ENCODE peak calls at places on chromosomes 12 and 14, in seven cellular contexts. One of them, this sample, is unnamed.
A peak's percentile ranks its signal among the peaks of the same experiment; 100 is the strongest.

GRCh38 chr12:59929091-59929490 is 333.3 kb downstream of the SLC16A7 start:
- DNase-seq in A549: no peak
- DNase-seq in AG04450: no peak
- DNase-seq in cardiac muscle cell: no peak
- DNase-seq in epithelial cell of esophagus: peak; percentile 97
- DNase-seq in astrocyte of the spinal cord: peak; percentile 13
- DNase-seq in pancreas: no peak
- DNase-seq in this sample: no peak

GRCh38 chr12:93521225-93521854 is 51.1 kb upstream of the SOCS2 start:
- DNase-seq in A549: no peak
- DNase-seq in AG04450: no peak
- DNase-seq in cardiac muscle cell: no peak
- DNase-seq in epithelial cell of esophagus: no peak
- DNase-seq in astrocyte of the spinal cord: no peak
- DNase-seq in pancreas: no peak
- DNase-seq in this sample: no peak

GRCh38 chr12:83954071-83954789 is 958.4 kb downstream of the SLC6A15 start:
- DNase-seq in A549: no peak
- DNase-seq in AG04450: no peak
- DNase-seq in cardiac muscle cell: no peak
- DNase-seq in epithelial cell of esophagus: no peak
- DNase-seq in astrocyte of the spinal cord: no peak
- DNase-seq in pancreas: no peak
- DNase-seq in this sample: no peak

GRCh38 chr12:75661927-75662326 is 150.5 kb upstream of the KRR1 start:
- DNase-seq in A549: no peak
- DNase-seq in AG04450: no peak
- DNase-seq in cardiac muscle cell: no peak
- DNase-seq in epithelial cell of esophagus: no peak
- DNase-seq in astrocyte of the spinal cord: peak; percentile 95
- DNase-seq in pancreas: no peak
- DNase-seq in this sample: no peak

GRCh38 chr12:92827836-92828431 is 101.2 kb downstream of the EEA1 start:
- DNase-seq in A549: peak; percentile 36
- DNase-seq in AG04450: no peak
- DNase-seq in cardiac muscle cell: peak; percentile 51
- DNase-seq in epithelial cell of esophagus: peak; percentile 66
- DNase-seq in astrocyte of the spinal cord: peak; percentile 49
- DNase-seq in pancreas: no peak
- DNase-seq in this sample: peak; percentile 30

GRCh38 chr12:85951823-85952222 is 77.7 kb downstream of the NTS start:
- DNase-seq in A549: no peak
- DNase-seq in AG04450: no peak
- DNase-seq in cardiac muscle cell: no peak
- DNase-seq in epithelial cell of esophagus: peak; percentile 36
- DNase-seq in astrocyte of the spinal cord: peak; percentile 39
- DNase-seq in pancreas: no peak
- DNase-seq in this sample: no peak

GRCh38 chr12:51717325-51717925 is 126.4 kb downstream of the SCN8A start:
- DNase-seq in A549: no peak
- DNase-seq in AG04450: no peak
- DNase-seq in cardiac muscle cell: no peak
- DNase-seq in epithelial cell of esophagus: no peak
- DNase-seq in astrocyte of the spinal cord: no peak
- DNase-seq in pancreas: no peak
- DNase-seq in this sample: no peak

GRCh38 chr14:100067971-100068959 is 3.0 kb downstream of the EVL start:
- DNase-seq in A549: no peak
- DNase-seq in AG04450: no peak
- DNase-seq in cardiac muscle cell: no peak
- DNase-seq in epithelial cell of esophagus: peak; percentile 93
- DNase-seq in astrocyte of the spinal cord: no peak
- DNase-seq in pancreas: no peak
- DNase-seq in this sample: no peak

GRCh38 chr12:19412844-19413243 is 26.4 kb upstream of the AEBP2 start:
- DNase-seq in A549: no peak
- DNase-seq in AG04450: no peak
- DNase-seq in cardiac muscle cell: no peak
- DNase-seq in epithelial cell of esophagus: no peak
- DNase-seq in astrocyte of the spinal cord: no peak
- DNase-seq in pancreas: no peak
- DNase-seq in this sample: no peak

GRCh38 chr12:116180448-116180847 is 97.0 kb downstream of the MED13L start:
- DNase-seq in A549: no peak
- DNase-seq in AG04450: no peak
- DNase-seq in cardiac muscle cell: peak; percentile 61
- DNase-seq in epithelial cell of esophagus: no peak
- DNase-seq in astrocyte of the spinal cord: no peak
- DNase-seq in pancreas: no peak
- DNase-seq in this sample: no peak

GRCh38 chr12:16599081-16599480 is 6.9 kb downstream of the LMO3 start:
- DNase-seq in A549: no peak
- DNase-seq in AG04450: no peak
- DNase-seq in cardiac muscle cell: no peak
- DNase-seq in epithelial cell of esophagus: no peak
- DNase-seq in astrocyte of the spinal cord: no peak
- DNase-seq in pancreas: no peak
- DNase-seq in this sample: no peak

GRCh38 chr14:91511014-91511466 is 930 bp upstream of the PPP4R3A start:
- DNase-seq in A549: peak; percentile 28
- DNase-seq in AG04450: no peak
- DNase-seq in cardiac muscle cell: no peak
- DNase-seq in epithelial cell of esophagus: no peak
- DNase-seq in astrocyte of the spinal cord: no peak
- DNase-seq in pancreas: no peak
- DNase-seq in this sample: no peak

GRCh38 chr14:103136076-103136340 is 12.7 kb downstream of the TNFAIP2 start:
- DNase-seq in A549: no peak
- DNase-seq in AG04450: no peak
- DNase-seq in cardiac muscle cell: no peak
- DNase-seq in epithelial cell of esophagus: no peak
- DNase-seq in astrocyte of the spinal cord: no peak
- DNase-seq in pancreas: no peak
- DNase-seq in this sample: no peak

GRCh38 chr14:85079842-85080741 is 449.9 kb upstream of the FLRT2 start:
- DNase-seq in A549: no peak
- DNase-seq in AG04450: no peak
- DNase-seq in cardiac muscle cell: peak; percentile 34
- DNase-seq in epithelial cell of esophagus: no peak
- DNase-seq in astrocyte of the spinal cord: no peak
- DNase-seq in pancreas: no peak
- DNase-seq in this sample: no peak

GRCh38 chr12:69157023-69157655 is 82.2 kb upstream of the CPSF6 start:
- DNase-seq in A549: peak; percentile 65
- DNase-seq in AG04450: peak; percentile 48
- DNase-seq in cardiac muscle cell: peak; percentile 89
- DNase-seq in epithelial cell of esophagus: peak; percentile 82
- DNase-seq in astrocyte of the spinal cord: peak; percentile 84
- DNase-seq in pancreas: peak; percentile 92
- DNase-seq in this sample: peak; percentile 83

GRCh38 chr14:30607156-30607780 is 14.9 kb upstream of the SCFD1 start:
- DNase-seq in A549: no peak
- DNase-seq in AG04450: no peak
- DNase-seq in cardiac muscle cell: no peak
- DNase-seq in epithelial cell of esophagus: peak; percentile 45
- DNase-seq in astrocyte of the spinal cord: peak; percentile 58
- DNase-seq in pancreas: no peak
- DNase-seq in this sample: no peak

GRCh38 chr12:130880411-130880885 is 8.6 kb downstream of the RAN start:
- DNase-seq in A549: no peak
- DNase-seq in AG04450: no peak
- DNase-seq in cardiac muscle cell: no peak
- DNase-seq in epithelial cell of esophagus: no peak
- DNase-seq in astrocyte of the spinal cord: no peak
- DNase-seq in pancreas: no peak
- DNase-seq in this sample: no peak

GRCh38 chr12:105775351-105775750 is 363.4 kb downstream of the NUAK1 start:
- DNase-seq in A549: no peak
- DNase-seq in AG04450: no peak
- DNase-seq in cardiac muscle cell: no peak
- DNase-seq in epithelial cell of esophagus: peak; percentile 38
- DNase-seq in astrocyte of the spinal cord: peak; percentile 35
- DNase-seq in pancreas: no peak
- DNase-seq in this sample: no peak

GRCh38 chr14:77799863-77800730 is at the start of gene ADCK1:
- DNase-seq in A549: peak; percentile 76
- DNase-seq in AG04450: peak; percentile 24
- DNase-seq in cardiac muscle cell: peak; percentile 92
- DNase-seq in epithelial cell of esophagus: peak; percentile 77
- DNase-seq in astrocyte of the spinal cord: peak; percentile 74
- DNase-seq in pancreas: peak; percentile 90
- DNase-seq in this sample: peak; percentile 92

GRCh38 chr14:92973265-92973797 is 50.4 kb downstream of the CHGA start:
- DNase-seq in A549: no peak
- DNase-seq in AG04450: no peak
- DNase-seq in cardiac muscle cell: peak; percentile 62
- DNase-seq in epithelial cell of esophagus: peak; percentile 61
- DNase-seq in astrocyte of the spinal cord: peak; percentile 44
- DNase-seq in pancreas: peak; percentile 65
- DNase-seq in this sample: peak; percentile 91
- TF ChIP-seq CTCF in A549: peak; percentile 17
- TF ChIP-seq CTCF in AG04450: peak; percentile 64
- TF ChIP-seq CTCF in cardiac muscle cell: peak; percentile 83
- TF ChIP-seq CTCF in epithelial cell of esophagus: peak; percentile 84
- TF ChIP-seq CTCF in astrocyte of the spinal cord: peak; percentile 63
- TF ChIP-seq CTCF in pancreas: peak; percentile 32
- TF ChIP-seq CTCF in this sample: peak; percentile 97

GRCh38 chr12:57725851-57726150 is 12.7 kb downstream of the AGAP2 start:
- DNase-seq in A549: peak; percentile 43
- DNase-seq in AG04450: no peak
- DNase-seq in cardiac muscle cell: no peak
- DNase-seq in epithelial cell of esophagus: no peak
- DNase-seq in astrocyte of the spinal cord: no peak
- DNase-seq in pancreas: no peak
- DNase-seq in this sample: no peak
- H3K4me3 ChIP-seq in A549: peak overlapping the region; percentile 96
- H3K4me3 ChIP-seq in AG04450: peak overlapping the region; percentile 92
- H3K4me3 ChIP-seq in cardiac muscle cell: peak overlapping the region; percentile 20
- H3K4me3 ChIP-seq in epithelial cell of esophagus: peak overlapping the region; percentile 65
- H3K4me3 ChIP-seq in astrocyte of the spinal cord: peak overlapping the region; percentile 78
- H3K4me3 ChIP-seq in pancreas: peak overlapping the region; percentile 63
- H3K4me3 ChIP-seq in this sample: peak overlapping the region; percentile 52

GRCh38 chr14:78897443-78897842 is 727.3 kb downstream of the NRXN3 start:
- DNase-seq in A549: no peak
- DNase-seq in AG04450: no peak
- DNase-seq in cardiac muscle cell: no peak
- DNase-seq in epithelial cell of esophagus: no peak
- DNase-seq in astrocyte of the spinal cord: no peak
- DNase-seq in pancreas: no peak
- DNase-seq in this sample: no peak

GRCh38 chr14:78904094-78904493 is 733.9 kb downstream of the NRXN3 start:
- DNase-seq in A549: no peak
- DNase-seq in AG04450: no peak
- DNase-seq in cardiac muscle cell: no peak
- DNase-seq in epithelial cell of esophagus: no peak
- DNase-seq in astrocyte of the spinal cord: no peak
- DNase-seq in pancreas: no peak
- DNase-seq in this sample: no peak

DNA sequence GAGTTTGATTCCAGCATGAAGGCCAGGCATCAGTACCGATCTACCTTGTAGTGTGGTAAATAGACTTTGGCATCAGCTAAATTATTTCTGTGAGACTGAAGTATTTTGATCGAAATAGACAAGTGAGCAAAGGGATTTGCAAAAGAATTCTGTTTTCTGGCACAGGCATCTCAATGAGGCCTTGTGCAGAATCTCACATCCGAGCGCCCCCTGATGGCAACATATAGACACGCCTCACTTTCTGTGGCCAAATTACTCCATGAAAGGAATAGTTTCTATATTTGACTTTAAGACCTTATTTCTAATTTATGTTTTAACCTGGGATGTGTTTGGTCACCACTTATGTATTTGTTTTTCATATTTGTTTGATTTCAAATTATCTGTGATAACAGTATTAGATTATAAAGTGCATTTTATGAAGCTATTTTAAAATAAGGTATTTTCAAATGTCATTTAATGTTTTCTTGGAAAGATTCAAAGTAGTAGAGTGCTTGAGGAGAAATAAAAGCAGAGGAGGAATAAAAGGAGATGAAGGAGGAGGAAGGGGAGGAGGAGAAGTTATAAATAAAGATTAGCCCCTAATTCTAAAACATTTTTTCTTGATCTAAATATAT is 731.9 kb downstream of the NRXN3 start:
- DNase-seq in A549: no peak
- DNase-seq in AG04450: peak; percentile 20
- DNase-seq in cardiac muscle cell: peak; percentile 74
- DNase-seq in epithelial cell of esophagus: peak; percentile 56
- DNase-seq in astrocyte of the spinal cord: peak; percentile 22
- DNase-seq in pancreas: peak; percentile 33
- DNase-seq in this sample: peak; percentile 59
- TF ChIP-seq CTCF in A549: peak; percentile 17
- TF ChIP-seq CTCF in AG04450: peak; percentile 79
- TF ChIP-seq CTCF in cardiac muscle cell: peak; percentile 68
- TF ChIP-seq CTCF in epithelial cell of esophagus: peak; percentile 76
- TF ChIP-seq CTCF in astrocyte of the spinal cord: peak; percentile 76
- TF ChIP-seq CTCF in pancreas: no peak
- TF ChIP-seq CTCF in this sample: peak; percentile 69

GRCh38 chr14:33938131-33938949 is 12.5 kb downstream of the EGLN3 start:
- DNase-seq in A549: peak; percentile 42
- DNase-seq in AG04450: no peak
- DNase-seq in cardiac muscle cell: peak; percentile 91
- DNase-seq in epithelial cell of esophagus: peak; percentile 72
- DNase-seq in astrocyte of the spinal cord: no peak
- DNase-seq in pancreas: peak; percentile 91
- DNase-seq in this sample: no peak
- H3K4me3 ChIP-seq in A549: peak overlapping the region; percentile 30
- H3K4me3 ChIP-seq in AG04450: no peak overlapping the region
- H3K4me3 ChIP-seq in cardiac muscle cell: no peak overlapping the region
- H3K4me3 ChIP-seq in epithelial cell of esophagus: peak overlapping the region; percentile 20
- H3K4me3 ChIP-seq in astrocyte of the spinal cord: no peak overlapping the region
- H3K4me3 ChIP-seq in pancreas: no peak overlapping the region
- H3K4me3 ChIP-seq in this sample: no peak overlapping the region

DNA sequence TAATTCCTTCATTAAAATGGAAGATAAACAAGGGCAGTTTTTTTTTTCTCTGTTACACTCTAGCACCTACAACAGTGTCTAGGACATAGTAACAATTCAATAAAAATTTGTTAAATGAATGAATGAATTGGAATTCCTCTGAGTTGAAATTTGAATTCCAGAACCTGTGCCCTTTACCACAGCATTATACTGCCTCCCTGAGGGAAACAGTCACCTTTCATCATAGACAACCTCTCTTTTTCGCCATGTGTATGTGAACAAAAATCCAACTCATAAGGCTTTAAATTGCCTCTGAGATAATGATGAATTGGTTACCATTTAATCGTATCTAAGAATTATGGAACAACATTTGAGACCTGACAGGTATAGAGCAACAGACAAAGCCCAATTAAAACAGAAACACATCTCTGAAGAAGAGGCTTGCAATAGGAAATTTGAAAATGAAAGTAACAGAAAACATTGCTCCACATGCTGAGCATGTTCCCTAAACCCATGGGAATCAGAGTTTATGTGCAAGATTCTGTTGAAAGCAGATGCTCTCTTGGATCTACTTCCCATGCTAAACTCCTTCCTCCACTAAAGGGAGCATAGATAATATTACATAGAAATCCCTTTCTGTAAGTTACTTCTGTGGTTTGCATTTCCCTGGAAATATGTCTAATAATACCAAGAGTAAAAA is 657.8 kb downstream of the GALC start:
- DNase-seq in A549: no peak
- DNase-seq in AG04450: no peak
- DNase-seq in cardiac muscle cell: no peak
- DNase-seq in epithelial cell of esophagus: peak; percentile 42
- DNase-seq in astrocyte of the spinal cord: no peak
- DNase-seq in pancreas: no peak
- DNase-seq in this sample: no peak
- TF ChIP-seq CTCF in A549: no peak
- TF ChIP-seq CTCF in AG04450: no peak
- TF ChIP-seq CTCF in cardiac muscle cell: no peak
- TF ChIP-seq CTCF in epithelial cell of esophagus: peak; percentile 35
- TF ChIP-seq CTCF in astrocyte of the spinal cord: peak; percentile 9
- TF ChIP-seq CTCF in pancreas: no peak
- TF ChIP-seq CTCF in this sample: no peak

This sample was measured in WERI-Rb-1.